ENCODE peak calls at places on chromosome X, in five cellular contexts. W is lower leg skin, B is IMR-90, A is WERI-Rb-1, I is pancreas. C is an unnamed sample.

GRCh38 chrX:97401586-97402101 is 517.9 kb downstream of the RPA4 start:
- DNase-seq in W (no peak), B (peak), A (no peak), I (no peak), C (no peak)

GRCh38 chrX:81202413-81202794 is 502 bp downstream of the SH3BGRL start:
- DNase-seq in W (no peak), B (peak), A (no peak), I (no peak), C (no peak)

GRCh38 chrX:6384391-6384790 is 150.5 kb downstream of the VCX3A start:
- DNase-seq in W (no peak), B (no peak), A (no peak), I (no peak), C (no peak)

GRCh38 chrX:139532834-139533233 is 2.3 kb downstream of the F9 start:
- DNase-seq in W (no peak), B (no peak), A (no peak), I (no peak), C (no peak)

GRCh38 chrX:7198499-7198898 is 50.5 kb upstream of the PUDP start:
- DNase-seq in W (no peak), B (no peak), A (no peak), I (no peak), C (no peak)

GRCh38 chrX:94089149-94089548 is 415.1 kb downstream of the FAM133A start:
- DNase-seq in W (no peak), B (no peak), A (no peak), I (no peak), C (no peak)

GRCh38 chrX:123322531-123322930 is 138.5 kb downstream of the GRIA3 start:
- DNase-seq in W (no peak), B (no peak), A (no peak), I (no peak), C (no peak)

GRCh38 chrX:68114573-68115199 is 318.6 kb downstream of the OPHN1 start:
- DNase-seq in W (no peak), B (peak), A (no peak), I (no peak), C (no peak)

GRCh38 chrX:132505116-132505515 is 16.3 kb upstream of the MBNL3 start:
- DNase-seq in W (no peak), B (no peak), A (no peak), I (peak), C (no peak)

GRCh38 chrX:9612146-9612505 is 147.3 kb downstream of the TBL1X start:
- DNase-seq in W (no peak), B (no peak), A (no peak), I (no peak), C (no peak)

GRCh38 chrX:118666521-118666920 is 60.9 kb upstream of the IL13RA1 start:
- DNase-seq in W (no peak), B (peak), A (no peak), I (no peak), C (no peak)

GRCh38 chrX:53089224-53089842 is 4.6 kb upstream of the KANTR start:
- DNase-seq in W (no peak), B (peak), A (peak), I (peak), C (no peak)

GRCh38 chrX:51742586-51742985 is 656 bp upstream of the GSPT2 start:
- DNase-seq in W (no peak), B (no peak), A (no peak), I (no peak), C (no peak)

GRCh38 chrX:107324493-107325310 is 118.3 kb downstream of the DNAAF6 start:
- DNase-seq in W (no peak), B (peak), A (peak), I (peak), C (no peak)

GRCh38 chrX:103565752-103566151 is 19.6 kb upstream of the TCEAL4 start:
- DNase-seq in W (no peak), B (peak), A (no peak), I (no peak), C (no peak)

GRCh38 chrX:96650023-96650422 is 34.6 kb upstream of the DIAPH2 start:
- DNase-seq in W (no peak), B (no peak), A (no peak), I (no peak), C (no peak)

GRCh38 chrX:13551610-13552009 is 17.8 kb upstream of the EGFL6 start:
- DNase-seq in W (no peak), B (no peak), A (no peak), I (no peak), C (no peak)

GRCh38 chrX:129900054-129900453 is 5.9 kb upstream of the UTP14A start:
- DNase-seq in W (no peak), B (no peak), A (no peak), I (no peak), C (no peak)

GRCh38 chrX:11196476-11196875 is 85.3 kb downstream of the HCCS start:
- DNase-seq in W (no peak), B (no peak), A (no peak), I (no peak), C (no peak)

GRCh38 chrX:38768079-38768478 is 33.2 kb upstream of the MID1IP1 start:
- DNase-seq in W (no peak), B (peak), A (no peak), I (no peak), C (no peak)

GRCh38 chrX:20265726-20266681 is 705 bp downstream of the RPS6KA3 start:
- DNase-seq in W (peak), B (peak), A (peak), I (peak), C (peak)

GRCh38 chrX:13398073-13398823 is 78.4 kb upstream of the ATXN3L start:
- DNase-seq in W (no peak), B (peak), A (no peak), I (peak), C (no peak)

GRCh38 chrX:16839852-16840460 is 30.2 kb downstream of the RBBP7 start:
- DNase-seq in W (no peak), B (peak), A (peak), I (no peak), C (no peak)

GRCh38 chrX:13357925-13358324 is 38.1 kb upstream of the ATXN3L start:
- DNase-seq in W (no peak), B (peak), A (peak), I (no peak), C (no peak)

GRCh38 chrX:108732630-108733321 is 3.6 kb downstream of the IRS4 start:
- DNase-seq in W (peak), B (no peak), A (no peak), I (no peak), C (no peak)

GRCh38 chrX:15204130-15204751 is 65.6 kb downstream of the ASB9 start:
- DNase-seq in W (no peak), B (no peak), A (no peak), I (no peak), C (no peak)

GRCh38 chrX:37825225-37825842 is 22.0 kb downstream of the DYNLT3 start:
- DNase-seq in W (no peak), B (peak), A (peak), I (peak), C (peak)

GRCh38 chrX:72169008-72169728 is 12.4 kb upstream of the PIN4 start:
- DNase-seq in W (no peak), B (no peak), A (no peak), I (no peak), C (no peak)

GRCh38 chrX:115134366-115134765 is 54.8 kb upstream of the RBMXL3 start:
- DNase-seq in W (no peak), B (peak), A (no peak), I (no peak), C (no peak)

GRCh38 chrX:5306654-5307121 is 922.0 kb downstream of the NLGN4X start:
- DNase-seq in W (no peak), B (no peak), A (no peak), I (no peak), C (no peak)

GRCh38 chrX:10902001-10902400 is 209.1 kb upstream of the HCCS start:
- DNase-seq in W (no peak), B (peak), A (no peak), I (no peak), C (no peak)

GRCh38 chrX:145609951-145610511 is 207.6 kb upstream of the SLITRK2 start:
- DNase-seq in W (no peak), B (peak), A (no peak), I (no peak), C (no peak)

GRCh38 chrX:107826286-107827136 is 845 bp downstream of the MID2 start:
- DNase-seq in W (no peak), B (peak), A (peak), I (peak), C (peak)

GRCh38 chrX:19130628-19131027 is 8.4 kb upstream of the ADGRG2 start:
- DNase-seq in W (no peak), B (no peak), A (no peak), I (no peak), C (no peak)
- TF ChIP-seq CTCF in W (no peak), B (no peak), A (peak), I (no peak), C (no peak)

GRCh38 chrX:54248309-54248708 is 65.3 kb upstream of the FAM120C start:
- DNase-seq in W (no peak), B (peak), A (no peak), I (no peak), C (no peak)
- TF ChIP-seq CTCF in W (no peak), B (peak), A (peak), I (no peak), C (no peak)

DNA sequence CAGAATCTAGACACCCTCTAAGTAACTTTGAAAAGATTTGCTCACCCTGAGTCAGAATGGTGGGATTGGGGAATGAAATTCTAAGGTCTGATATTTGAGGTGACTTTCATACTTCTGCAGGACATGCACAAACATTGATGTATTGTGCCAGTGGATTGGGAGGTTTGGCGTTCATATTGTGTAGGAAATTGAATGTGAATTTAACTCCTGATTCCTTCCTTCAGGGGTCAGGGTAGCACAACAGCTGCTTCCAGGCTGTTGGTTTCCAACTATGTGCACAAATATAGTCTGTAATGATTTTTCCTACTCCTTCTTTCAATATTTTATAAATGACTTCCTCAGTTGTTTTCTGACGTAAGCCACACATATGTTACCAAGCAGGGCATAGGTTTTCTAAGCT is 3.1 kb downstream of the IL1RAPL1 start:
- DNase-seq in W (no peak), B (peak), A (no peak), I (no peak), C (no peak)
- TF ChIP-seq CTCF in W (no peak), B (no peak), A (no peak), I (no peak), C (no peak)

GRCh38 chrX:105975382-105975781 is 63.1 kb downstream of the SERPINA7 start:
- DNase-seq in W (no peak), B (peak), A (no peak), I (no peak), C (no peak)
- TF ChIP-seq CTCF in W (no peak), B (no peak), A (no peak), I (no peak), C (no peak)

DNA sequence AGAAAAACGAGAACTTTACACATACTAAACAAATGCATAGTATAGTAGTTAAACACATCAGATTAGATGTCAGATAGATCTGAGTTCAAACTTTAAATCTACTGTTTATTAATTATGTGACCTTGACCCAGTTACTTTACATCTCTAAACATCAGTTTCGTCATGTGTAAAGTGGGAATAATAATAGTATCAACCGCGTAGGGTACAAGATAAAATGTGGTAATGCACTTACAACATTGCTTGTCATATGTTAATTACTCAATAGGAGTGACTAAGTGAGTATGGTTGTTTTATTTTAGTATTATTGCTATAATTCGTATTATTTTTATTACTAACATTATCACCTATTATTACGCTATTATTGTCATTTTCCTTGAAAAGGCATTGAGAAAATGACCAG is 144.2 kb downstream of the KLHL4 start:
- DNase-seq in W (no peak), B (no peak), A (no peak), I (no peak), C (no peak)
- TF ChIP-seq CTCF in W (no peak), B (no peak), A (no peak), I (no peak), C (no peak)

GRCh38 chrX:46279925-46280313 is 265.3 kb downstream of the ZNF674 start:
- DNase-seq in W (no peak), B (peak), A (no peak), I (no peak), C (no peak)

GRCh38 chrX:46278591-46278990 is 266.6 kb downstream of the ZNF674 start:
- DNase-seq in W (no peak), B (no peak), A (no peak), I (no peak), C (no peak)

DNA sequence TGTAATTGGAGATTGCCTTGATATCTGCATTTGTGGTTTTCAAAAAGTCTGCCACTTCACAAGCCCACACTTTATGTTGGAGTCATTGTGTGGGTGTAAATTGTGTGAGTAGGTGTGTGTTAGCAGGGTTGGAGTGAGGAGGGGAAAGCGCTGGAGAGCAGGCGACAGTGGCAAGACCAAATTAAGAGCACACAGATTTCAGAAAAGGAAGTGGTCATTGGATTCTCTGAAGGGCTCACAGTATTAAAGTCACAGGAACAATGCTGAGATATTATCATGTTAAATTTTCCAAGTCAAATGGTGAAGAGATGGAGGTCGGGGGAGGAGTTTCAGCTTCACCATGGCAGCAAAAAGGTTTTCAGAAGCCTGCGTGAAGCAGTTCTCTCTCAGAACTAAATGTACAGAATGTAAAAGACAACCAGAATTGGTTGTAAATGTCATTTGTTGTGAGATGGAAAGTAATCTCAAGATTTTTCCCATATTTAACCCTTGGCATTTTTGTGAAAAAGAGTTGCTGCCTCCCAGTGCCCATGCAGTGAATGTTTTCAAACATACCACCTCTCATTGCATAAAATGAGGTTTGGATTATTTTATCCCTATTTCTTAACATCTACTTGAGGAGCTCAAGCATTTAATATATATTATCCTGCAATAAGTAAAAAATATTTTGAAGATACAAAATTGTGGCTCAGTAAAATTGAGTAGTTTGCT is 265.9 kb downstream of the ZNF674 start:
- DNase-seq in W (no peak), B (no peak), A (no peak), I (no peak), C (no peak)
- TF ChIP-seq CTCF in W (no peak), B (no peak), A (no peak), I (no peak), C (no peak)

GRCh38 chrX:102155806-102156179 is at the start of gene BEX5:
- DNase-seq in W (peak), B (no peak), A (no peak), I (peak), C (no peak)

GRCh38 chrX:102154900-102155805 is 624 bp downstream of the BEX5 start:
- DNase-seq in W (peak), B (no peak), A (no peak), I (peak), C (no peak)

GRCh38 chrX:102154218-102154860 is 1.4 kb downstream of the BEX5 start:
- DNase-seq in W (no peak), B (no peak), A (no peak), I (peak), C (no peak)
- TF ChIP-seq CTCF in W (no peak), B (no peak), A (peak), I (peak), C (no peak)

C was measured in natural killer cell.